ENCODE peak calls at places on chromosomes 4 and X, in eight cellular contexts. P is memory B cell; F is CD8-positive, alpha-beta T cell; M is AG10803; J is NCI-H1417; S is activated CD4-positive, CD25-positive, alpha-beta regulatory T cell; N is fibroblast of pulmonary artery; T is SK-N-DZ. G is an unnamed sample.

GRCh38 chrX:151729056-151729725 is 5.4 kb upstream of the CNGA2 start:
- DNase-seq in P (no peak), F (no peak), M (no peak), J (no peak), S (no peak), N (no peak), T (no peak), G (no peak)

GRCh38 chrX:140346711-140347110 is 158.2 kb downstream of the SOX3 start:
- DNase-seq in P (no peak), F (no peak), M (peak), J (no peak), S (no peak), N (no peak), T (no peak), G (no peak)

GRCh38 chrX:151370906-151371305 is 26.1 kb upstream of the VMA21 start:
- DNase-seq in P (no peak), F (no peak), M (no peak), J (no peak), S (no peak), N (peak), T (peak), G (no peak)

GRCh38 chr4:1154523-1155182 is 17.7 kb downstream of the SPON2 start:
- DNase-seq in P (no peak), F (no peak), M (peak), J (no peak), S (no peak), N (no peak), T (no peak), G (no peak)

GRCh38 chrX:106894978-106895452 is 8.1 kb downstream of the RIPPLY1 start:
- DNase-seq in P (no peak), F (no peak), M (peak), J (no peak), S (no peak), N (peak), T (no peak), G (no peak)

GRCh38 chr4:151854731-151855130 is 93.9 kb upstream of the GATB start:
- DNase-seq in P (no peak), F (no peak), M (no peak), J (no peak), S (no peak), N (peak), T (no peak), G (no peak)

GRCh38 chr4:163489929-163490328 is 4.6 kb upstream of the TMA16 start:
- DNase-seq in P (no peak), F (no peak), M (no peak), J (no peak), S (no peak), N (no peak), T (no peak), G (no peak)

GRCh38 chrX:253451-254297 is 27.5 kb upstream of the PLCXD1 start:
- DNase-seq in P (no peak), F (no peak), M (no peak), J (no peak), S (no peak), N (no peak), T (no peak), G (no peak)

G was measured in stimulated activated naive B cell treated with anti-CD40 and anti-IgM and Interleukin-4, amounts not matched to agents 10 μg/mL and 1 μg/mL and 100 μg/mL, for 72 hours.